ENCODE peak calls at places on chromosomes 13 and 19, in nine cellular contexts. T is GM23338; F is M059J; V is A673; L is activated effector memory CD4-positive, alpha-beta T cell treated with anti-CD3 and anti-CD28 coated beads, Interleukin-2, amount 50 U/mL, for 16 hours; D is activated CD4-positive, CD25-positive, alpha-beta regulatory T cell; E is WTC11; N is glutamatergic neuron; P is fibroblast of mammary gland. J is an unnamed sample.

GRCh38 chr19:39277598-39277997 is 9.4 kb downstream of the IFNL2 start:
- DNase-seq in T (no peak), F (peak), V (no peak), L (no peak), D (no peak), E (no peak), N (no peak), P (no peak), J (no peak)

GRCh38 chr13:24127116-24127631 is 33.3 kb upstream of the SPATA13 start:
- DNase-seq in T (no peak), F (no peak), V (peak), L (no peak), D (no peak), E (no peak), N (no peak), P (peak), J (peak)

GRCh38 chr13:38564751-38565150 is 122.1 kb upstream of the FREM2 start:
- DNase-seq in T (no peak), F (no peak), V (no peak), L (no peak), D (no peak), E (no peak), N (no peak), P (no peak), J (peak)

GRCh38 chr13:113729329-113730019 is 29.6 kb upstream of the TMEM255B start:
- DNase-seq in T (no peak), F (no peak), V (no peak), L (no peak), D (no peak), E (no peak), N (no peak), P (peak), J (peak)

GRCh38 chr13:21310220-21310619 is 133.8 kb downstream of the MRPL57 start:
- DNase-seq in T (no peak), F (peak), V (peak), L (no peak), D (no peak), E (no peak), N (no peak), P (no peak), J (no peak)

GRCh38 chr13:32150239-32150638 is 118.7 kb downstream of the FRY start:
- DNase-seq in T (no peak), F (no peak), V (no peak), L (no peak), D (no peak), E (no peak), N (no peak), P (peak), J (no peak)

GRCh38 chr13:25171517-25172302 is at the start of gene AMER2:
- DNase-seq in T (peak), F (peak), V (peak), L (no peak), D (no peak), E (peak), N (peak), P (peak), J (peak)

GRCh38 chr19:32977269-32977668 is 5.2 kb downstream of the FAAP24 start:
- DNase-seq in T (no peak), F (no peak), V (no peak), L (no peak), D (no peak), E (no peak), N (no peak), P (no peak), J (no peak)